ENCODE peak calls at places on chromosome 17, in nine cellular contexts. L is lower lobe of right lung; A is amygdala; R is HFFc6; E is CD8-positive, alpha-beta memory T cell; G is lower leg skin; M is activated naive CD4-positive, alpha-beta T cell treated with anti-CD3 and anti-CD28 coated beads, Interleukin-2, amount 10 ng/mL, durations not matched to agents 7 days and 5 days; U is neuronal stem cell; K is NCI-H2171. I is an unnamed sample.
A peak's percentile ranks its signal among the peaks of the same experiment; 100 is the strongest.

GRCh38 chr17:81400154-81400938 is 5.1 kb downstream of the BAHCC1 start:
- DNase-seq in L (peak; percentile 72), A (peak; percentile 55), R (peak; percentile 44), E (no peak), G (no peak), M (peak; percentile 40), U (peak; percentile 86), K (no peak), I (no peak)

GRCh38 chr17:68595496-68595895 is 5.7 kb downstream of the FAM20A start:
- DNase-seq in L (no peak), A (no peak), R (no peak), E (no peak), G (no peak), M (no peak), U (no peak), K (no peak), I (peak; percentile 83)

GRCh38 chr17:31842416-31843381 is 16.3 kb downstream of the COPRS start:
- DNase-seq in L (peak; percentile 58), A (peak; percentile 48), R (peak; percentile 52), E (peak; percentile 49), G (peak; percentile 37), M (peak; percentile 76), U (peak; percentile 83), K (peak; percentile 69), I (no peak)

GRCh38 chr17:18270046-18270850 is 9.8 kb downstream of the MIEF2 start:
- DNase-seq in L (no peak), A (no peak), R (no peak), E (no peak), G (no peak), M (no peak), U (no peak), K (no peak), I (no peak)

GRCh38 chr17:42311240-42312034 is 23.1 kb downstream of the STAT5A start:
- DNase-seq in L (peak; percentile 93), A (peak; percentile 10), R (peak; percentile 75), E (no peak), G (peak; percentile 91), M (no peak), U (no peak), K (peak; percentile 35), I (no peak)

GRCh38 chr17:7903154-7904103 is 12.7 kb downstream of the RNF227 start:
- DNase-seq in L (no peak), A (no peak), R (no peak), E (no peak), G (no peak), M (no peak), U (no peak), K (no peak), I (no peak)

GRCh38 chr17:49071106-49071505 is 61.5 kb upstream of the B4GALNT2 start:
- DNase-seq in L (no peak), A (no peak), R (no peak), E (no peak), G (no peak), M (no peak), U (no peak), K (no peak), I (no peak)

GRCh38 chr17:75777243-75777922 is 7.2 kb upstream of the UNK start:
- DNase-seq in L (no peak), A (no peak), R (no peak), E (no peak), G (no peak), M (no peak), U (no peak), K (no peak), I (no peak)

GRCh38 chr17:49455226-49455968 is 39.7 kb upstream of the NGFR start:
- DNase-seq in L (no peak), A (no peak), R (no peak), E (no peak), G (no peak), M (no peak), U (no peak), K (no peak), I (no peak)

GRCh38 chr17:6981426-6981825 is 14.4 kb upstream of the ALOX12 start:
- DNase-seq in L (no peak), A (no peak), R (no peak), E (no peak), G (no peak), M (no peak), U (no peak), K (no peak), I (no peak)

GRCh38 chr17:45096141-45096540 is 35.0 kb downstream of the NMT1 start:
- DNase-seq in L (no peak), A (no peak), R (peak; percentile 32), E (no peak), G (no peak), M (peak; percentile 31), U (no peak), K (no peak), I (no peak)

GRCh38 chr17:73503560-73503959 is 140.7 kb downstream of the SDK2 start:
- DNase-seq in L (no peak), A (no peak), R (no peak), E (no peak), G (no peak), M (no peak), U (no peak), K (no peak), I (no peak)

GRCh38 chr17:18356624-18357023 is 6.7 kb downstream of the SHMT1 start:
- DNase-seq in L (no peak), A (no peak), R (no peak), E (no peak), G (peak; percentile 75), M (no peak), U (no peak), K (no peak), I (no peak)

GRCh38 chr17:66746736-66747135 is 88.2 kb upstream of the CACNG5 start:
- DNase-seq in L (no peak), A (no peak), R (no peak), E (no peak), G (no peak), M (no peak), U (no peak), K (no peak), I (no peak)

GRCh38 chr17:17385502-17385901 is 82.3 kb downstream of the NT5M start:
- DNase-seq in L (no peak), A (no peak), R (no peak), E (no peak), G (no peak), M (no peak), U (peak; percentile 8), K (no peak), I (no peak)

GRCh38 chr17:40615295-40615988 is 32.2 kb downstream of the SMARCE1 start:
- DNase-seq in L (no peak), A (no peak), R (peak; percentile 23), E (peak; percentile 41), G (no peak), M (peak; percentile 62), U (peak; percentile 18), K (no peak), I (peak; percentile 91)

GRCh38 chr17:66900126-66901010 is 64.1 kb upstream of the CACNG4 start:
- DNase-seq in L (no peak), A (no peak), R (peak; percentile 50), E (no peak), G (no peak), M (no peak), U (no peak), K (no peak), I (no peak)

GRCh38 chr17:78899361-78900260 is 3.4 kb downstream of the CEP295NL start:
- DNase-seq in L (peak; percentile 79), A (no peak), R (no peak), E (no peak), G (no peak), M (no peak), U (no peak), K (no peak), I (no peak)

GRCh38 chr17:77366558-77367245 is 225.9 kb downstream of the SEC14L1 start:
- DNase-seq in L (no peak), A (no peak), R (no peak), E (no peak), G (no peak), M (no peak), U (no peak), K (peak; percentile 63), I (no peak)

GRCh38 chr17:30823425-30823824 is 1.1 kb downstream of the CRLF3 start:
- DNase-seq in L (no peak), A (no peak), R (no peak), E (no peak), G (no peak), M (no peak), U (no peak), K (no peak), I (no peak)

GRCh38 chr17:40791808-40792436 is 7.8 kb downstream of the KRT28 start:
- DNase-seq in L (no peak), A (no peak), R (peak; percentile 19), E (no peak), G (no peak), M (no peak), U (peak; percentile 29), K (no peak), I (no peak)

GRCh38 chr17:74512624-74513084 is 18.6 kb downstream of the CD300LB start:
- DNase-seq in L (no peak), A (no peak), R (peak; percentile 1), E (no peak), G (no peak), M (no peak), U (no peak), K (no peak), I (peak; percentile 82)

GRCh38 chr17:27471321-27472269 is 15.3 kb downstream of the KSR1 start:
- DNase-seq in L (no peak), A (no peak), R (no peak), E (peak; percentile 35), G (no peak), M (peak; percentile 84), U (no peak), K (no peak), I (no peak)

GRCh38 chr17:77888242-77889134 is 70.0 kb upstream of the TNRC6C start:
- DNase-seq in L (peak; percentile 24), A (no peak), R (no peak), E (no peak), G (no peak), M (no peak), U (no peak), K (no peak), I (no peak)

GRCh38 chr17:17416007-17416399 is 60.8 kb upstream of the MED9 start:
- DNase-seq in L (no peak), A (no peak), R (peak; percentile 69), E (peak; percentile 22), G (no peak), M (peak; percentile 46), U (peak; percentile 15), K (peak; percentile 80), I (no peak)

GRCh38 chr17:77458202-77459017 is 317.6 kb downstream of the SEC14L1 start:
- DNase-seq in L (no peak), A (no peak), R (no peak), E (no peak), G (no peak), M (peak; percentile 64), U (no peak), K (no peak), I (no peak)

GRCh38 chr17:60073063-60073462 is 5.7 kb downstream of the HEATR6 start:
- DNase-seq in L (no peak), A (no peak), R (no peak), E (no peak), G (no peak), M (no peak), U (no peak), K (no peak), I (no peak)

GRCh38 chr17:19510903-19511302 is 22.8 kb upstream of the SLC47A1 start:
- DNase-seq in L (no peak), A (no peak), R (no peak), E (no peak), G (no peak), M (no peak), U (no peak), K (no peak), I (no peak)

GRCh38 chr17:29613371-29613837 is 9.3 kb downstream of the CORO6 start:
- DNase-seq in L (peak; percentile 95), A (peak; percentile 80), R (no peak), E (peak; percentile 84), G (peak; percentile 91), M (peak; percentile 97), U (peak; percentile 90), K (no peak), I (peak; percentile 99)

GRCh38 chr17:44071198-44071520 is 624 bp downstream of the G6PC3 start:
- DNase-seq in L (no peak), A (no peak), R (no peak), E (no peak), G (no peak), M (no peak), U (no peak), K (no peak), I (peak; percentile 93)

GRCh38 chr17:61556224-61557188 is 34.5 kb downstream of the NACA2 start:
- DNase-seq in L (no peak), A (no peak), R (no peak), E (no peak), G (no peak), M (no peak), U (no peak), K (no peak), I (no peak)